ENCODE peak calls at places on chromosomes 2 and 18, in four cellular contexts. G is H1, J is GM12878, C is HepG2. N is an unnamed sample.

GRCh38 chr2:112737544-112738232 is 16.9 kb downstream of the NT5DC4 start:
- DNase-seq in J (no peak), G (no peak), C (no peak), N (no peak)

GRCh38 chr2:66865161-66865560 is 430.2 kb downstream of the MEIS1 start:
- DNase-seq in G (no peak), C (no peak), J (no peak), N (no peak)

GRCh38 chr18:13300029-13300428 is 81.5 kb downstream of the LDLRAD4 start:
- DNase-seq in G (no peak), J (no peak), C (no peak), N (no peak)

GRCh38 chr2:121648206-121648605 is 1.1 kb downstream of the CLASP1 start:
- DNase-seq in C (peak; percentile 39), J (no peak), G (no peak), N (no peak)

GRCh38 chr2:19300961-19301360 is 57.5 kb downstream of the OSR1 start:
- DNase-seq in G (no peak), C (no peak), J (no peak), N (no peak)

GRCh38 chr18:7856733-7857132 is 289.6 kb downstream of the PTPRM start:
- DNase-seq in G (no peak), C (peak; percentile 73), J (no peak), N (no peak)

GRCh38 chr2:3827673-3828575 is 124.5 kb downstream of the DCDC2C start:
- DNase-seq in J (no peak), C (no peak), G (no peak), N (no peak)

GRCh38 chr2:189880963-189881362 is 96.7 kb downstream of the PMS1 start:
- DNase-seq in C (no peak), J (no peak), G (no peak), N (no peak)

GRCh38 chr2:149817206-149817605 is 229.6 kb upstream of the MMADHC start:
- DNase-seq in C (no peak), J (no peak), G (no peak), N (no peak)

GRCh38 chr2:25247792-25248512 is 79.6 kb upstream of the POMC start:
- DNase-seq in C (peak; percentile 42), J (no peak), G (no peak), N (no peak)

GRCh38 chr2:207107551-207107950 is 58.2 kb downstream of the KLF7 start:
- DNase-seq in C (no peak), J (no peak), G (no peak), N (no peak)

GRCh38 chr2:169928463-169928864 is 101.2 kb downstream of the UBR3 start:
- DNase-seq in J (no peak), G (no peak), C (peak; percentile 48), N (peak; percentile 22)

GRCh38 chr2:584863-585823 is 92.1 kb downstream of the TMEM18 start:
- DNase-seq in J (no peak), G (no peak), C (no peak), N (no peak)

GRCh38 chr2:203689424-203690109 is 16.9 kb upstream of the CD28 start:
- DNase-seq in G (no peak), C (no peak), J (peak; percentile 53), N (no peak)

GRCh38 chr2:118803012-118803411 is 44.4 kb downstream of the EN1 start:
- DNase-seq in G (no peak), J (no peak), C (no peak), N (no peak)

GRCh38 chr2:241620419-241620769 is 16.6 kb downstream of the THAP4 start:
- DNase-seq in C (no peak), J (no peak), G (no peak), N (no peak)

GRCh38 chr2:241618296-241618805 is 18.6 kb downstream of the THAP4 start:
- DNase-seq in C (no peak), J (peak; percentile 11), G (no peak), N (no peak)

GRCh38 chr2:241618836-241619235 is 18.1 kb downstream of the THAP4 start:
- DNase-seq in J (no peak), C (no peak), G (no peak), N (no peak)

GRCh38 chr2:241617431-241618154 is 19.4 kb downstream of the THAP4 start:
- DNase-seq in G (no peak), J (peak; percentile 35), C (no peak), N (no peak)

DNA sequence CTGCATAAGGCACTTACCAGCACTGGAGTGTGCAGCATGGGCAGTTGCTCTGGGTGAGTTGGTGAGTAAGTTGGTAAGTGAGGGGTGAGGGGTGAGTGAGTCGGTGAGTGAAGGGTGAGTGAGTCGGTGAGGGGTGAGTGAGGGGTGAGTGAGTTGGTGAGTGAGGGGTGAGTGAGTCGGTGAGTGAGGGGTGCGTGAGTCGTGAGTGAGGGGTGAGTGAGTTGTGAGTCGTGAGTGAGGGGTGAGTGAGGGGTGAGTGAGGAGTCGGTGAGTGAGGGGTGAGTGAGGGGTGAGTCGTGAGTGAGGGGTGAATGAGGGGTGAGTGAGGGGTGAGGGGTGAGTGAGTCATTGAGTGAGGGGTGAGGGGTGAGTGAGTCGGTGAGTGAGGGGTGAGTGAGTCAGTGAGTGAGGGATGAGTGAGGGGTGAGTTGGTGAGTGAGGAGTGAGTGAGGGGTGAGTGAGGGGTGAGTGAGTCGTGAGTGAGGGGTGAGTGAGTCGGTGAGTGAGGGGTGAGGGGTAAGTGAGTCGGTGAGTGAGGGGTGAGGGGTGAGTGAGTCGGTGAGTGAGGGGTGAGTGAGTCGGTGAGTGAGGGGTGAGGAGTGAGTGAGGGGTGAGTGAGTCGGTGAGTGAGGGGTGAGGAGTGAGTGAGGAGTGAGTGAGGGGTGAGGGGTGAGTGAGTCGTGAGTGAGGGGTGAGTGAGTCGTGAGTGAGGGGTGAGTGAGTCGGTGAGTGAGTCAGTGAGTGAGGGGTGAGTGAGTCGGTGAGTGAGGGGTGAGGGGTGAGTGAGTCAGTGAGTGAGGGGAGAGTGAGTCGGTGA is 17.1 kb downstream of the THAP4 start:
- DNase-seq in J (no peak), G (no peak), C (no peak), N (no peak)
- TF ChIP-seq ZNF274 in J (no peak), G (no peak), C (no peak), N (no peak)

DNA sequence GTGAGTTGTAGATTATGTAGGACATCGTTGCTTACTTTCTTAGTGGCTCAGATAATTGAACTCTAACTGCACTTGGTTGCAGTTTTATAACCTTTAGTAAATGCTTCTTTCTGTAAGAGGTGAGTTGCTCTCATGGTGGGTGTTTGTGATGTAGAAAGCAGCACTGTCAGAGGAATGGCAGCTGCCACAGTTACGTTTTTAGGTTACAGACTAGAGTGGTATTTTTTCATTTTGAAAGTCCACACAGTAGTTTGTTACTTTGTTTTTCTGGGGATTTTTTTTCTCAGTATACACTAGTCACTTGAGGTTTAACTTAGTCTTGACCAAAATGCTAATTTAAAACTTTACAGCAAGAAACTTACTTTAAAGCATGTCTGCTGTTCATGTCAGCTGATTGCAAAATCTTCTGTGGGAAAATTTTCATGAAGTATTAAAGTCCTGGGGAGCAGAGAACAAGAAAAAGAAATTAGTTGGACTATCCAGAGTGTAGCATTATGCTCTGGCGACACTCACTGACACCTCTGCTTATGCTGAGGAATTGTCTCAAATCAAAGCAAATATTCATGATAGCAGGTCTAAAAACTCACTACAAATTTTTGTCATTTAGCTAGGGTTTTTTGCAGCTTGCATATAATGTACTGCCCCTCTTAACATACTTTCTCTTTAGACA is 14.8 kb downstream of the AFTPH start:
- DNase-seq in G (no peak), J (peak; percentile 49), C (no peak), N (no peak)
- H3K4me3 ChIP-seq in G (no peak overlapping the region), J (peak overlapping the region; percentile 14), C (no peak overlapping the region), N (no peak overlapping the region)

DNA sequence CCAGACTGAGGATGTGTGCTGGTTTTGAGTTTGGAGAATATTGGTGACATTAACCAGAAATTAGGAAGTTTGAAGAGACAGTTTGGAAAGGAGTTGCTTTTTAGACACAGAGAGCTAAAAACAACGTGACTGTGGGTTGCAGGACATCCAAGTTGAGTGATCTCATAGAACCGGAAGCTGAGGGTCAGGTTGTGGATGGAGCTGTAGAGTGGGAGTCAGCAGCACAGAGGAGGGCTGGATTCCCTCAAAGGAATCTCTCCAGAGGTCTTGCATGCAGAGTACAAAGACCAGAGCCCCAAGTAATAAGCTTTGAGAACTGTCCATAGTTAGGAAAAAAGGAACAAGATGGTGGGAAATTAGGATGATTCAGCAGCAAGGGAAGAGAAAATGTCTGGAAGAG is 9.3 kb downstream of the MAPRE3 start:
- DNase-seq in J (no peak), G (no peak), C (no peak), N (no peak)
- TF ChIP-seq SUZ12 in J (no peak), G (no peak), C (no peak), N (no peak)

GRCh38 chr18:45687617-45688016 is 36.4 kb upstream of the SLC14A1 start:
- DNase-seq in G (no peak), C (no peak), J (no peak), N (no peak)
- TF ChIP-seq ZNF274 in G (no peak), C (no peak), J (no peak), N (no peak)

DNA sequence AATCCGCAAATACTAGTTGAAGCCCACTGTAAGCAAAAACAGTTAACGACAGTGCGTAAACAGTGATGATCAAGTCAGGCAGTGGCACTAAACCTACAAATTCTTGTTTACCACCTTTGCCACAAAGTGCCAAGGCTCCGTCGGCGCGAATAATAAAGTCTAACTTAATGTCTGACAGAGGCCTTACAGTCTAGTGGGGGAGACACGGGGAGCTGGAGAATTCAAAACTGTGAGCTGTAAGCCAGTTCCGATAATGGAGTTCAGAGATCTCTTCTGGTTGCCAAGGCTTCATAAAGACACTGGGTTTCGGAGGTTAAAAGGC is 284 bp upstream of the EXOC6B start:
- DNase-seq in J (no peak), C (no peak), G (no peak), N (no peak)
- H3K4me3 ChIP-seq in J (peak overlapping the region; percentile 64), C (peak overlapping the region; percentile 90), G (no peak overlapping the region), N (no peak overlapping the region)